ENCODE peak calls at places on chromosomes 11 and 22, in ten cellular contexts. C, K, A, E, F, O, V, I, T and D are unnamed samples.

GRCh38 chr11:61775606-61776554 is 16.5 kb downstream of the TMEM258 start:
- DNase-seq in O (no peak), E (no peak), K (no peak), T (no peak), A (no peak), I (no peak), V (no peak), F (no peak), C (no peak), D (no peak)

GRCh38 chr11:10943968-10944367 is 86.1 kb upstream of the ZBED5 start:
- DNase-seq in V (no peak), K (no peak), A (no peak), E (no peak), F (peak), T (no peak), C (peak), I (no peak), O (no peak), D (no peak)

GRCh38 chr11:69499946-69500284 is 18.5 kb downstream of the LINC01488 start:
- DNase-seq in F (no peak), T (no peak), O (no peak), C (no peak), A (no peak), I (no peak), V (no peak), K (no peak), E (no peak), D (no peak)

GRCh38 chr11:64331569-64332371 is 8.2 kb upstream of the CCDC88B start:
- DNase-seq in T (no peak), O (peak), A (peak), I (peak), V (peak), K (no peak), E (no peak), C (peak), F (peak), D (peak)

GRCh38 chr11:65425971-65426838 is 3.6 kb downstream of the NEAT1 start:
- DNase-seq in K (no peak), I (peak), V (no peak), T (no peak), F (no peak), C (peak), E (no peak), A (peak), O (no peak), D (no peak)

GRCh38 chr11:2521081-2521480 is 76.3 kb downstream of the KCNQ1 start:
- DNase-seq in V (no peak), I (peak), T (peak), K (no peak), A (no peak), C (no peak), F (no peak), E (no peak), O (peak), D (no peak)

GRCh38 chr11:62543680-62544444 is 2.7 kb downstream of the AHNAK start:
- DNase-seq in E (no peak), O (no peak), F (no peak), C (peak), A (no peak), T (peak), I (no peak), K (no peak), V (no peak), D (no peak)

GRCh38 chr11:35980646-35981402 is 37.0 kb downstream of the LDLRAD3 start:
- DNase-seq in C (no peak), T (no peak), E (no peak), O (no peak), F (no peak), V (no peak), K (no peak), A (peak), I (no peak), D (no peak)

GRCh38 chr22:46007003-46007847 is 30.3 kb upstream of the WNT7B start:
- DNase-seq in O (no peak), C (peak), V (no peak), A (no peak), I (peak), T (peak), K (no peak), F (no peak), E (no peak), D (no peak)

GRCh38 chr22:38262051-38262795 is 10.6 kb downstream of the TMEM184B start:
- DNase-seq in C (peak), K (no peak), I (peak), F (no peak), E (no peak), A (peak), V (no peak), O (peak), T (peak), D (no peak)

GRCh38 chr11:129280027-129280811 is 88.1 kb upstream of the ARHGAP32 start:
- DNase-seq in O (peak), F (no peak), A (no peak), E (no peak), T (no peak), I (no peak), K (no peak), C (peak), V (no peak), D (no peak)

GRCh38 chr22:31911565-31912401 is 32.6 kb upstream of the YWHAH start:
- DNase-seq in A (no peak), I (peak), C (no peak), F (no peak), V (no peak), O (no peak), K (no peak), E (no peak), T (no peak), D (no peak)

GRCh38 chr11:121833970-121834369 is 282.0 kb downstream of the BLID start:
- DNase-seq in F (no peak), K (no peak), O (no peak), C (no peak), A (no peak), V (no peak), E (no peak), I (no peak), T (no peak), D (no peak)

GRCh38 chr11:79400717-79401330 is 40.0 kb downstream of the TENM4 start:
- DNase-seq in A (peak), C (peak), F (no peak), I (peak), O (no peak), V (peak), T (no peak), K (no peak), E (no peak), D (no peak)

GRCh38 chr11:34447044-34447443 is 8.3 kb downstream of the CAT start:
- DNase-seq in I (no peak), O (no peak), E (no peak), K (no peak), F (no peak), C (no peak), A (no peak), V (no peak), T (no peak), D (no peak)

GRCh38 chr22:49021926-49022815 is 805.5 kb downstream of the BRD1 start:
- DNase-seq in I (no peak), O (no peak), F (no peak), C (no peak), A (no peak), T (peak), V (no peak), E (no peak), K (no peak), D (no peak)

GRCh38 chr22:46974077-46974476 is 211.6 kb downstream of the TBC1D22A start:
- DNase-seq in K (no peak), V (no peak), E (no peak), O (no peak), C (no peak), T (no peak), A (no peak), I (no peak), F (no peak), D (no peak)

GRCh38 chr11:75140269-75141138 is 10.4 kb upstream of the SLCO2B1 start:
- DNase-seq in F (no peak), K (no peak), C (peak), V (no peak), O (peak), E (no peak), A (peak), I (peak), T (peak), D (no peak)

GRCh38 chr11:95698939-95699562 is 90.5 kb downstream of the FAM76B start:
- DNase-seq in O (no peak), T (no peak), A (no peak), E (no peak), K (no peak), I (no peak), F (no peak), C (no peak), V (no peak), D (no peak)

GRCh38 chr11:126305699-126306098 is 1.8 kb downstream of the DCPS start:
- DNase-seq in V (no peak), F (no peak), K (no peak), T (no peak), C (no peak), A (peak), E (no peak), I (no peak), O (no peak), D (no peak)

GRCh38 chr11:30106222-30106621 is 89.4 kb upstream of the KCNA4 start:
- DNase-seq in I (no peak), E (no peak), V (no peak), K (no peak), A (no peak), O (no peak), F (no peak), T (no peak), C (no peak), D (no peak)

GRCh38 chr11:11582261-11582701 is 39.5 kb downstream of the GALNT18 start:
- DNase-seq in A (no peak), T (no peak), O (peak), V (no peak), C (no peak), F (no peak), E (no peak), I (no peak), K (no peak), D (no peak)

GRCh38 chr11:88523362-88524028 is 186.0 kb upstream of the CTSC start:
- DNase-seq in I (no peak), V (no peak), A (no peak), F (no peak), T (no peak), K (no peak), E (no peak), O (no peak), C (peak), D (no peak)

GRCh38 chr22:18070556-18071306 is 7.1 kb upstream of the PEX26 start:
- DNase-seq in I (no peak), T (peak), A (no peak), F (no peak), O (no peak), K (no peak), C (peak), V (no peak), E (no peak), D (no peak)

GRCh38 chr11:8711895-8712442 is 29.4 kb downstream of the RPL27A start:
- DNase-seq in A (no peak), V (no peak), K (no peak), I (no peak), O (no peak), F (no peak), E (no peak), T (no peak), C (no peak), D (no peak)

GRCh38 chr11:86418929-86419328 is 44.2 kb downstream of the CCDC81 start:
- DNase-seq in V (no peak), O (no peak), A (peak), F (no peak), I (no peak), E (no peak), K (no peak), C (peak), T (no peak), D (no peak)

GRCh38 chr22:40156001-40156516 is 21.7 kb upstream of the TNRC6B start:
- DNase-seq in T (no peak), E (no peak), A (peak), I (peak), V (no peak), F (no peak), O (no peak), K (no peak), C (peak), D (no peak)

GRCh38 chr11:3183523-3183922 is 18.4 kb upstream of the OSBPL5 start:
- DNase-seq in F (no peak), I (no peak), O (no peak), K (no peak), A (no peak), E (no peak), V (no peak), T (peak), C (no peak), D (no peak)

GRCh38 chr22:43798492-43798891 is 13.6 kb downstream of the EFCAB6 start:
- DNase-seq in V (no peak), O (no peak), F (no peak), K (no peak), I (no peak), A (peak), T (no peak), E (no peak), C (no peak), D (no peak)

GRCh38 chr22:50357222-50357621 is 14.1 kb downstream of the PPP6R2 start:
- DNase-seq in O (no peak), V (no peak), A (no peak), F (no peak), I (no peak), K (no peak), E (no peak), C (no peak), T (no peak), D (no peak)
- TF ChIP-seq CTCF in O (no peak), V (no peak), A (no peak), F (no peak), I (no peak), K (no peak), E (no peak), C (no peak), T (no peak), D (no peak)

GRCh38 chr11:78391424-78391823 is 26.2 kb downstream of the GAB2 start:
- DNase-seq in I (no peak), E (no peak), C (no peak), T (no peak), V (no peak), K (no peak), O (no peak), F (no peak), A (no peak), D (no peak)
- H3K4me3 ChIP-seq in I (no peak), E (no peak), C (no peak), T (no peak), V (no peak), K (no peak), O (no peak), F (no peak), A (no peak), D (no peak)

DNA sequence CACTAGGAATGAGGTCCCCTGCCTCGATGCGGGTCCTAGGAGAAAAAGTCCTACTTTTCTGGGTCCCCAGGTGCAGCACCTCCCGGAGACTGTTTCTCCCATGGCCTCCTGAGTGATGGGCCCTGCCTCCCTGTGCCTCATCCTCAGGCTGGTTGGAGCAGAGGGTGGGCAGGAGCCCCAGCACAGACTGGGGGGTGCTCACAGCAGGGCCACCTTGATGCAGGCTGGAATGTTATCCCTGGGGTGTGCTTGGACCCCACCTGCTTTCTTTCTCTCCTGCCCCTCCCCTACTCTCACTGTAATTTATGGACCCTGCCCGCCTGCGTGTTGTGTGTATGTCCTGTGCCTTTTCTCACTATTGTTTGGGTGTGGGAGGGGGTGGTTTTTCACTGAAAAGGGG is 8.1 kb downstream of the SHISA8 start:
- DNase-seq in K (no peak), I (no peak), E (no peak), V (no peak), C (no peak), O (no peak), T (no peak), A (no peak), F (no peak), D (no peak)
- TF ChIP-seq CTCF in K (no peak), I (no peak), E (no peak), V (no peak), C (no peak), O (no peak), T (no peak), A (no peak), F (no peak), D (no peak)

DNA sequence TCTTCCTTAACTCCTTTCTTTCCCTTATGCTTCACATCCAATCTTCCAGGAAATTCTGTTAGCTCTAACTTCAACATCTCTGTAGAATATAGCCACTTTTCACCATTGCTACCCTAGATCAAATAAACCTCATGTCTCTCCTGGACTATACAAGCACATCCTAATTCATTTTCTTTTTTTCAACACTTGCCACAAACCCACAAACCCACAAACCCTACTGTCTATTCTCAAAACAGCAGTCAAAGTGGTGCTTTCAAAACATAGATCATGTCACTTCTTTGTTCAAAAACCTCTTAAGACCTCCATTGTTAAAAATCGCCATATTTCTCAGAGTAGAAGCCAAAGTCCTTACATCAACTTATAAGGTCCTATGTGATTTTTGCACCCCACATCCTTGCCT is 94.3 kb downstream of the PIWIL4 start:
- DNase-seq in K (no peak), E (no peak), F (no peak), C (no peak), V (no peak), I (no peak), T (no peak), A (no peak), O (no peak), D (no peak)
- H3K4me3 ChIP-seq in K (no peak), E (no peak), F (no peak), C (no peak), V (no peak), I (no peak), T (no peak), A (no peak), O (no peak), D (no peak)

GRCh38 chr11:596374-596773 is 19.4 kb downstream of the IRF7 start:
- DNase-seq in V (no peak), O (no peak), E (no peak), K (no peak), C (no peak), I (no peak), F (no peak), A (no peak), T (no peak), D (no peak)

GRCh38 chr11:598005-598680 is 17.6 kb downstream of the IRF7 start:
- DNase-seq in O (no peak), T (no peak), K (no peak), A (no peak), C (no peak), V (no peak), E (no peak), I (no peak), F (no peak), D (no peak)

GRCh38 chr11:595400-595799 is 19.1 kb downstream of the PHRF1 start:
- DNase-seq in E (no peak), K (no peak), T (no peak), C (no peak), F (no peak), I (no peak), V (no peak), A (no peak), O (no peak), D (no peak)

GRCh38 chr11:593347-593746 is 17.1 kb downstream of the PHRF1 start:
- DNase-seq in T (no peak), K (no peak), O (no peak), E (no peak), A (no peak), C (no peak), F (no peak), I (no peak), V (no peak), D (no peak)

GRCh38 chr11:597166-597725 is 18.5 kb downstream of the IRF7 start:
- DNase-seq in V (no peak), A (no peak), O (no peak), I (no peak), C (no peak), K (no peak), F (no peak), T (no peak), E (no peak), D (no peak)
- TF ChIP-seq CTCF in V (no peak), A (peak), O (no peak), I (no peak), C (peak), K (no peak), F (no peak), T (no peak), E (no peak), D (peak)

GRCh38 chr11:117809236-117810055 is 12.4 kb upstream of the DSCAML1 start:
- DNase-seq in C (peak), A (peak), F (no peak), V (no peak), O (no peak), K (no peak), T (no peak), I (peak), E (no peak), D (no peak)
- H3K4me3 ChIP-seq in C (no peak), A (no peak), F (no peak), V (no peak), O (no peak), K (no peak), T (no peak), I (no peak), E (no peak), D (no peak)

GRCh38 chr11:898540-899190 is 11.9 kb downstream of the CHID1 start:
- DNase-seq in V (no peak), K (no peak), E (no peak), O (no peak), A (no peak), T (no peak), F (no peak), C (no peak), I (no peak), D (no peak)
- TF ChIP-seq CTCF in V (no peak), K (no peak), E (peak), O (no peak), A (no peak), T (no peak), F (peak), C (no peak), I (no peak), D (peak)